ENCODE peak calls at places on chromosome 2, in seven cellular contexts. S is A549, C is RWPE1, O is HFFc6, A is lower lobe of right lung, U is spleen, V is mucosa of descending colon. G is an unnamed sample.

GRCh38 chr2:2033691-2034090 is 289.4 kb upstream of the PXDN start:
- DNase-seq in O (no peak), U (no peak), C (no peak), A (no peak), S (no peak), V (no peak), G (no peak)

GRCh38 chr2:234240917-234241316 is 190.4 kb downstream of the SPP2 start:
- DNase-seq in O (peak), U (no peak), S (no peak), V (no peak), C (peak), A (no peak), G (no peak)

GRCh38 chr2:71688530-71688929 is 235.2 kb downstream of the DYSF start:
- DNase-seq in S (no peak), U (peak), A (no peak), O (no peak), V (no peak), C (no peak), G (no peak)

GRCh38 chr2:74235041-74235440 is 36.6 kb downstream of the MTHFD2 start:
- DNase-seq in V (no peak), A (no peak), S (no peak), O (no peak), C (no peak), U (peak), G (no peak)

GRCh38 chr2:137023205-137023604 is 257.9 kb downstream of the THSD7B start:
- DNase-seq in C (no peak), A (no peak), S (no peak), U (no peak), V (no peak), O (no peak), G (no peak)

GRCh38 chr2:221596192-221596591 is 24.1 kb upstream of the EPHA4 start:
- DNase-seq in S (no peak), A (no peak), V (no peak), U (no peak), O (peak), C (peak), G (no peak)

GRCh38 chr2:99880148-99880983 is 262.0 kb downstream of the AFF3 start:
- DNase-seq in C (peak), O (peak), U (no peak), V (no peak), S (no peak), A (no peak), G (no peak)

GRCh38 chr2:216017365-216017764 is 4.0 kb upstream of the MREG start:
- DNase-seq in C (peak), U (no peak), A (no peak), V (no peak), S (no peak), O (peak), G (no peak)

GRCh38 chr2:1451451-1451850 is 38.2 kb downstream of the TPO start:
- DNase-seq in S (no peak), C (no peak), O (no peak), A (no peak), U (no peak), V (no peak), G (no peak)

GRCh38 chr2:70124983-70125480 is 37.8 kb downstream of the PCBP1 start:
- DNase-seq in A (peak), U (peak), C (no peak), O (no peak), V (peak), S (peak), G (peak)

GRCh38 chr2:32832821-32833220 is 113.9 kb upstream of the LTBP1 start:
- DNase-seq in A (no peak), C (no peak), U (no peak), V (no peak), O (peak), S (no peak), G (no peak)

GRCh38 chr2:96102596-96103387 is 13.6 kb downstream of the ADRA2B start:
- DNase-seq in U (peak), A (peak), S (no peak), V (peak), C (no peak), O (no peak), G (no peak)

GRCh38 chr2:207189040-207189439 is 23.3 kb upstream of the KLF7 start:
- DNase-seq in C (no peak), O (no peak), U (no peak), S (no peak), V (no peak), A (no peak), G (no peak)

GRCh38 chr2:127560929-127561275 is 25.4 kb downstream of the MYO7B start:
- DNase-seq in S (no peak), V (no peak), O (no peak), U (no peak), A (no peak), C (no peak), G (no peak)

GRCh38 chr2:3204451-3204850 is 173.2 kb downstream of the EIPR1 start:
- DNase-seq in V (no peak), O (no peak), C (no peak), A (no peak), S (no peak), U (no peak), G (no peak)

GRCh38 chr2:56040189-56040588 is 116.6 kb upstream of the EFEMP1 start:
- DNase-seq in A (no peak), V (no peak), S (no peak), U (no peak), C (no peak), O (no peak), G (no peak)

GRCh38 chr2:69667805-69668382 is 24.4 kb upstream of the AAK1 start:
- DNase-seq in U (no peak), C (peak), V (no peak), S (no peak), A (no peak), O (peak), G (no peak)

GRCh38 chr2:33529771-33530481 is 53.5 kb downstream of the RASGRP3 start:
- DNase-seq in S (peak), C (peak), A (no peak), O (peak), V (no peak), U (no peak), G (no peak)

GRCh38 chr2:145789636-145790035 is 1269.7 kb upstream of the ZEB2 start:
- DNase-seq in U (no peak), V (no peak), C (no peak), A (no peak), O (no peak), S (no peak), G (no peak)

GRCh38 chr2:121263996-121264715 is 20.8 kb downstream of the TFCP2L1 start:
- DNase-seq in U (peak), C (no peak), A (no peak), S (no peak), O (no peak), V (no peak), G (no peak)

GRCh38 chr2:120132691-120133090 is 90.5 kb downstream of the TMEM185B start:
- DNase-seq in C (no peak), A (no peak), O (no peak), V (no peak), U (no peak), S (no peak), G (no peak)
- TF ChIP-seq CTCF in C (no peak), A (no peak), O (no peak), V (no peak), U (no peak), S (no peak), G (no peak)

GRCh38 chr2:80331025-80331424 is 26.5 kb upstream of the LRRTM1 start:
- DNase-seq in C (no peak), O (no peak), V (no peak), S (no peak), A (no peak), U (no peak), G (no peak)

GRCh38 chr2:80326214-80326613 is 21.7 kb upstream of the LRRTM1 start:
- DNase-seq in V (no peak), S (no peak), A (no peak), C (peak), U (no peak), O (peak), G (no peak)

GRCh38 chr2:80328033-80328635 is 23.6 kb upstream of the LRRTM1 start:
- DNase-seq in V (no peak), O (no peak), S (no peak), A (no peak), C (no peak), U (no peak), G (no peak)

GRCh38 chr2:80326861-80327260 is 22.3 kb upstream of the LRRTM1 start:
- DNase-seq in C (no peak), V (no peak), U (no peak), O (no peak), A (no peak), S (no peak), G (no peak)

GRCh38 chr2:80329491-80329890 is 24.9 kb upstream of the LRRTM1 start:
- DNase-seq in S (no peak), C (no peak), U (no peak), V (no peak), O (no peak), A (no peak), G (no peak)
- TF ChIP-seq CTCF in S (no peak), C (no peak), U (no peak), V (no peak), O (no peak), A (no peak), G (no peak)

DNA sequence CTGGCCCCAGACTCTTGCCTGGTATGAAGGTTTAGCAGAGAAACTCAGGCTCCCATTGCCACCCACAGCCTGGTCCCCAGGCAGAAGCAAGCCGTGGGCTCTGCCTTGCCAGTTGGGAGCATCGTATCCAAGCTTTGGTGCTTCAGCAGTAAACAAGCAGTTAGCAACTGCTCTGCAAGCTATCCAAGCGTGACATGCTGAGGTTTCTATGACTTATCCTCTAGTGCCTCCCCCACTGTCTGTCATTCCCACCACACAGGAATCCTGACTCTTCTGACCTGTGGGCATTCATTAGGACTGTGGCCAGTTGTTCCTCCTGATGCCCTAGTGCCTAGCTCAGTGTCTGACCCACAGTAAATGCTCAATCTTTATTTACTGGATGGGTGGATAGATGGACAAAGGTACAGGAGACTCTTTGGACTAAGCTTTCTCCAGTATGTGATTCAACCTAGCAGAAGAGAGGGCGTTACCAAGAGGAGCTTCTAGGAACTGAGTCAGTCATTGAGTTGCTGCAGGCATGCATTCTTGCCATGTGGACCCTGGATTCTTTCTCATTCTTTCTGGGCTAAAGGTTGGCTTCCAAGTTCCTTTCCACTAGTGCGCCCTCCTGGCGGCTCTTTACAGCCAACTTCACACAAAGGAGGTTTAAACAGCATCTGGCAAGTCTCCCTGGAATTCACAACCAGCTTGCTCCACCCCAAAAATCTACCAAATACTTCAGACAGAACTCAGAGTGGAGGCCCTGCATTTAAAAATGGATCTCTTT is 40.6 kb upstream of the MRPL19 start:
- DNase-seq in S (peak), O (peak), A (peak), V (no peak), C (peak), U (no peak), G (no peak)
- TF ChIP-seq CTCF in S (no peak), O (peak), A (no peak), V (no peak), C (no peak), U (no peak), G (no peak)

GRCh38 chr2:95052804-95053535 is 27.5 kb downstream of the MAL start:
- DNase-seq in A (no peak), V (no peak), S (no peak), C (no peak), O (no peak), U (peak), G (no peak)
- TF ChIP-seq CTCF in A (no peak), V (no peak), S (no peak), C (no peak), O (no peak), U (no peak), G (no peak)

GRCh38 chr2:242030226-242030575 is 160.7 kb downstream of the RTP5 start:
- DNase-seq in U (peak), V (no peak), C (no peak), S (no peak), A (no peak), O (no peak), G (no peak)

GRCh38 chr2:242027676-242028450 is 158.3 kb downstream of the RTP5 start:
- DNase-seq in A (no peak), C (no peak), V (no peak), O (no peak), U (peak), S (no peak), G (no peak)

GRCh38 chr2:242031481-242032019 is 162.0 kb downstream of the RTP5 start:
- DNase-seq in V (no peak), A (no peak), C (no peak), O (peak), U (peak), S (no peak), G (no peak)

GRCh38 chr2:242030858-242031257 is 161.3 kb downstream of the RTP5 start:
- DNase-seq in O (no peak), S (no peak), C (no peak), V (no peak), U (peak), A (no peak), G (no peak)

DNA sequence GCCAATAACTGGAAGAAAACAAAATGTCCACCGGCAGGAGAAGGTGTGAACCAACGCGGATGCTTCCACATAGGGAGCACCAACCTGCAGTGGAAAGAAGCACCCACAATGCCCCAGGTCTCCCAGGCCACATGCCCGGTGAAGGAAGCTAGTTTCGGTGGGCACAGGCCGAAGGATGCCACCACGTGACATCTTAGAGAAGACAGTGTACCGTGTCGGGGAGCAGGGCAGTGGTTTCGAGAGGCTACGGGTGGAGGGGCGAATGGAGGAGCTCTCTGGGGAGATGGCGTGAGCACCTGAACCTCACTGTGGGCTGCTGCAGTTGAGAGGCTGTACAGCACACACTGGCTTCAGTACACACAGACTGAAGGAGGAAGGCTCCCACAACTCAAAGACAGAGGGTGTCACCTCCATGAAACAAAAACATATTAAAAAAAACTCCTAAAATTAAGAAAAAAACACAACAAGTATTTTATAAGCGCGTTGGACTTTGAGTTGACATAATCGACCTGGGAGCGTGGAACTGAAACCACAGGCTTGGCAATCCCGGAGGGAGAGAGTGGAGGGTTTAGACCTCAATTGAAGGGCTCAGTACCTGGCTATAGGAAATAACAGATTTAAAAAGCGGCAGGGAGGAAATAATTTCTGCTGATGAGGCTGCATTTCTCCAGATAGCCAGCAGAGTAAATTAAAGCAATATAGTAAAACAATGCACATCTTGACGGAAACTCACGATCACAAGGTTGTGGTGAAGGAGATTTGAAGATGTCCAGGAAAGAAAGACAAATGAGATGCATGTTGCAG is 160.1 kb downstream of the RTP5 start:
- DNase-seq in O (no peak), U (peak), S (no peak), A (no peak), V (no peak), C (no peak), G (no peak)
- TF ChIP-seq CTCF in O (peak), U (no peak), S (no peak), A (no peak), V (no peak), C (no peak), G (no peak)

GRCh38 chr2:114063346-114063745 is 173.5 kb downstream of the ACTR3 start:
- DNase-seq in C (no peak), S (no peak), A (no peak), O (no peak), V (no peak), U (no peak), G (no peak)
- TF ChIP-seq CTCF in C (no peak), S (no peak), A (no peak), O (no peak), V (no peak), U (no peak), G (no peak)

GRCh38 chr2:62443886-62444285 is 62.1 kb downstream of the TMEM17 start:
- DNase-seq in U (no peak), S (no peak), A (no peak), C (no peak), O (no peak), V (no peak), G (no peak)
- TF ChIP-seq CTCF in U (no peak), S (no peak), A (no peak), C (no peak), O (no peak), V (no peak), G (no peak)

DNA sequence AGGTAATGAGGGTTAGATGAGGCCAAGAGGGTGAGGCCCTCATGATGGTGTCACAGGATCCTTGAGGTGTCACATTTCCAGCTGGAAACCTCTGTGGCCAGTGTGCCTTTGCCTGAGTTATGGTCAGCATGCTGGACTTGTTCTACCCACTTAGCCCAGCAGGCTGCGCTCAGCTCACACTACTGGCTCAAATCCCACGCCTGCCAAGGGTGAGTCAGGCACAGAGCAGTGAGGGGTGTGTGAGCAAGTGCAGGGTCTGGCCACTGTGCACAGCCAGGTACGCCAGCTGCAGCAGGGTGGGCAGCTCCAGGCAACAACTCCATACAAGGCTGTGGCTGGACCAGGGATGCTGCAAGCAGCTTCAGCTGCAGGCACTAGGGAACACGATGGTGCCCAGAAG is 616.6 kb upstream of the FSHR start:
- DNase-seq in O (no peak), U (no peak), C (no peak), V (peak), A (no peak), S (no peak), G (peak)
- TF ChIP-seq CTCF in O (no peak), U (no peak), C (no peak), V (no peak), A (peak), S (peak), G (peak)

GRCh38 chr2:112275314-112275886 is at the start of gene ZC3H6:
- DNase-seq in O (peak), C (peak), V (peak), S (peak), U (peak), A (peak), G (peak)
- TF ChIP-seq CTCF in O (no peak), C (no peak), V (no peak), S (no peak), U (peak), A (no peak), G (no peak)